ENCODE peak calls at places on chromosomes 7 and 10, in eight cellular contexts. One of them, this sample, is unnamed.

GRCh38 chr7:74561898-74562613 is 95.5 kb upstream of the GTF2I start:
- DNase-seq in GM06990: no peak
- DNase-seq in dorsolateral prefrontal cortex: no peak
- DNase-seq in stomach: no peak
- DNase-seq in esophagus muscularis mucosa: no peak
- DNase-seq in CD4-positive, alpha-beta memory T cell: no peak
- DNase-seq in upper lobe of right lung: no peak
- DNase-seq in SK-N-SH: no peak
- DNase-seq in this sample: no peak

GRCh38 chr10:77186936-77187335 is 450.7 kb downstream of the KCNMA1 start:
- DNase-seq in stomach: no peak
- DNase-seq in dorsolateral prefrontal cortex: no peak
- DNase-seq in esophagus muscularis mucosa: no peak
- DNase-seq in upper lobe of right lung: no peak
- DNase-seq in CD4-positive, alpha-beta memory T cell: no peak
- DNase-seq in GM06990: no peak
- DNase-seq in SK-N-SH: no peak
- DNase-seq in this sample: no peak

GRCh38 chr7:53237344-53237913 is 202.0 kb downstream of the POM121L12 start:
- DNase-seq in dorsolateral prefrontal cortex: no peak
- DNase-seq in upper lobe of right lung: no peak
- DNase-seq in esophagus muscularis mucosa: no peak
- DNase-seq in stomach: no peak
- DNase-seq in SK-N-SH: no peak
- DNase-seq in CD4-positive, alpha-beta memory T cell: no peak
- DNase-seq in GM06990: no peak
- DNase-seq in this sample: no peak

GRCh38 chr10:112230325-112230988 is 46.9 kb upstream of the GPAM start:
- DNase-seq in dorsolateral prefrontal cortex: no peak
- DNase-seq in SK-N-SH: no peak
- DNase-seq in upper lobe of right lung: no peak
- DNase-seq in stomach: no peak
- DNase-seq in esophagus muscularis mucosa: no peak
- DNase-seq in CD4-positive, alpha-beta memory T cell: no peak
- DNase-seq in GM06990: no peak
- DNase-seq in this sample: no peak

GRCh38 chr10:132589681-132590080 is 52.1 kb downstream of the INPP5A start:
- DNase-seq in dorsolateral prefrontal cortex: no peak
- DNase-seq in stomach: no peak
- DNase-seq in SK-N-SH: no peak
- DNase-seq in upper lobe of right lung: no peak
- DNase-seq in GM06990: no peak
- DNase-seq in CD4-positive, alpha-beta memory T cell: no peak
- DNase-seq in esophagus muscularis mucosa: no peak
- DNase-seq in this sample: peak; percentile 40

GRCh38 chr10:59877191-59877671 is 29.1 kb downstream of the CCDC6 start:
- DNase-seq in upper lobe of right lung: no peak
- DNase-seq in dorsolateral prefrontal cortex: no peak
- DNase-seq in GM06990: no peak
- DNase-seq in CD4-positive, alpha-beta memory T cell: no peak
- DNase-seq in stomach: no peak
- DNase-seq in SK-N-SH: no peak
- DNase-seq in esophagus muscularis mucosa: peak; percentile 14
- DNase-seq in this sample: no peak

GRCh38 chr10:3433131-3433530 is 260.5 kb upstream of the PITRM1 start:
- DNase-seq in esophagus muscularis mucosa: no peak
- DNase-seq in CD4-positive, alpha-beta memory T cell: no peak
- DNase-seq in SK-N-SH: no peak
- DNase-seq in GM06990: no peak
- DNase-seq in upper lobe of right lung: no peak
- DNase-seq in stomach: no peak
- DNase-seq in dorsolateral prefrontal cortex: no peak
- DNase-seq in this sample: no peak

GRCh38 chr10:110005716-110006115 is 2.1 kb upstream of the ADD3 start:
- DNase-seq in dorsolateral prefrontal cortex: peak; percentile 61
- DNase-seq in CD4-positive, alpha-beta memory T cell: no peak
- DNase-seq in esophagus muscularis mucosa: no peak
- DNase-seq in upper lobe of right lung: no peak
- DNase-seq in stomach: peak; percentile 39
- DNase-seq in SK-N-SH: peak; percentile 10
- DNase-seq in GM06990: no peak
- DNase-seq in this sample: no peak

GRCh38 chr10:61869772-61870520 is 31.6 kb upstream of the ARID5B start:
- DNase-seq in dorsolateral prefrontal cortex: no peak
- DNase-seq in upper lobe of right lung: no peak
- DNase-seq in CD4-positive, alpha-beta memory T cell: no peak
- DNase-seq in GM06990: no peak
- DNase-seq in stomach: no peak
- DNase-seq in SK-N-SH: no peak
- DNase-seq in esophagus muscularis mucosa: no peak
- DNase-seq in this sample: no peak

GRCh38 chr7:93043393-93043985 is 74.3 kb downstream of the SAMD9 start:
- DNase-seq in CD4-positive, alpha-beta memory T cell: no peak
- DNase-seq in stomach: no peak
- DNase-seq in GM06990: no peak
- DNase-seq in dorsolateral prefrontal cortex: no peak
- DNase-seq in esophagus muscularis mucosa: no peak
- DNase-seq in upper lobe of right lung: no peak
- DNase-seq in SK-N-SH: peak; percentile 80
- DNase-seq in this sample: peak; percentile 82

GRCh38 chr10:63710703-63711102 is 189.5 kb downstream of the REEP3 start:
- DNase-seq in dorsolateral prefrontal cortex: no peak
- DNase-seq in SK-N-SH: no peak
- DNase-seq in GM06990: no peak
- DNase-seq in upper lobe of right lung: no peak
- DNase-seq in stomach: no peak
- DNase-seq in CD4-positive, alpha-beta memory T cell: no peak
- DNase-seq in esophagus muscularis mucosa: no peak
- DNase-seq in this sample: no peak

GRCh38 chr7:40483630-40484029 is 348.8 kb downstream of the SUGCT start:
- DNase-seq in esophagus muscularis mucosa: no peak
- DNase-seq in dorsolateral prefrontal cortex: no peak
- DNase-seq in GM06990: no peak
- DNase-seq in stomach: no peak
- DNase-seq in CD4-positive, alpha-beta memory T cell: no peak
- DNase-seq in SK-N-SH: no peak
- DNase-seq in upper lobe of right lung: no peak
- DNase-seq in this sample: no peak

GRCh38 chr10:58352956-58353610 is 18.3 kb downstream of the UBE2D1 start:
- DNase-seq in SK-N-SH: no peak
- DNase-seq in CD4-positive, alpha-beta memory T cell: no peak
- DNase-seq in GM06990: no peak
- DNase-seq in dorsolateral prefrontal cortex: no peak
- DNase-seq in upper lobe of right lung: no peak
- DNase-seq in esophagus muscularis mucosa: no peak
- DNase-seq in stomach: no peak
- DNase-seq in this sample: no peak

GRCh38 chr7:30519122-30519521 is 14.5 kb upstream of the GGCT start:
- DNase-seq in dorsolateral prefrontal cortex: no peak
- DNase-seq in stomach: no peak
- DNase-seq in upper lobe of right lung: no peak
- DNase-seq in esophagus muscularis mucosa: no peak
- DNase-seq in GM06990: no peak
- DNase-seq in CD4-positive, alpha-beta memory T cell: no peak
- DNase-seq in SK-N-SH: no peak
- DNase-seq in this sample: no peak

GRCh38 chr7:30524545-30524944 is 19.9 kb upstream of the GGCT start:
- DNase-seq in esophagus muscularis mucosa: no peak
- DNase-seq in SK-N-SH: no peak
- DNase-seq in stomach: no peak
- DNase-seq in CD4-positive, alpha-beta memory T cell: no peak
- DNase-seq in dorsolateral prefrontal cortex: no peak
- DNase-seq in GM06990: no peak
- DNase-seq in upper lobe of right lung: no peak
- DNase-seq in this sample: no peak

GRCh38 chr7:30521532-30521931 is 16.9 kb upstream of the GGCT start:
- DNase-seq in stomach: no peak
- DNase-seq in CD4-positive, alpha-beta memory T cell: no peak
- DNase-seq in GM06990: no peak
- DNase-seq in upper lobe of right lung: no peak
- DNase-seq in dorsolateral prefrontal cortex: no peak
- DNase-seq in esophagus muscularis mucosa: no peak
- DNase-seq in SK-N-SH: no peak
- DNase-seq in this sample: no peak

GRCh38 chr7:30523466-30523865 is 18.8 kb upstream of the GGCT start:
- DNase-seq in GM06990: no peak
- DNase-seq in esophagus muscularis mucosa: no peak
- DNase-seq in upper lobe of right lung: no peak
- DNase-seq in CD4-positive, alpha-beta memory T cell: no peak
- DNase-seq in stomach: no peak
- DNase-seq in SK-N-SH: no peak
- DNase-seq in dorsolateral prefrontal cortex: no peak
- DNase-seq in this sample: no peak

GRCh38 chr7:30522163-30522562 is 17.5 kb upstream of the GGCT start:
- DNase-seq in stomach: no peak
- DNase-seq in upper lobe of right lung: no peak
- DNase-seq in GM06990: no peak
- DNase-seq in SK-N-SH: no peak
- DNase-seq in esophagus muscularis mucosa: no peak
- DNase-seq in dorsolateral prefrontal cortex: no peak
- DNase-seq in CD4-positive, alpha-beta memory T cell: no peak
- DNase-seq in this sample: no peak
- H3K27me3 ChIP-seq in stomach: no peaks in the 10 kb centered on the region
- H3K27me3 ChIP-seq in upper lobe of right lung: no peaks in the 10 kb centered on the region
- H3K27me3 ChIP-seq in GM06990: no peaks in the 10 kb centered on the region
- H3K27me3 ChIP-seq in SK-N-SH: no peaks in the 10 kb centered on the region
- H3K27me3 ChIP-seq in esophagus muscularis mucosa: no peaks in the 10 kb centered on the region
- H3K27me3 ChIP-seq in dorsolateral prefrontal cortex: no peaks in the 10 kb centered on the region
- H3K27me3 ChIP-seq in CD4-positive, alpha-beta memory T cell: no peaks in the 10 kb centered on the region
- H3K27me3 ChIP-seq in this sample: no peaks in the 10 kb centered on the region

GRCh38 chr10:65394898-65395297 is 1530.9 kb upstream of the LRRTM3 start:
- DNase-seq in stomach: no peak
- DNase-seq in dorsolateral prefrontal cortex: no peak
- DNase-seq in esophagus muscularis mucosa: no peak
- DNase-seq in CD4-positive, alpha-beta memory T cell: no peak
- DNase-seq in upper lobe of right lung: no peak
- DNase-seq in SK-N-SH: no peak
- DNase-seq in GM06990: no peak
- DNase-seq in this sample: no peak
- H3K4me3 ChIP-seq in stomach: no peak overlapping the region
- H3K4me3 ChIP-seq in dorsolateral prefrontal cortex: no peak overlapping the region
- H3K4me3 ChIP-seq in esophagus muscularis mucosa: no peak overlapping the region
- H3K4me3 ChIP-seq in CD4-positive, alpha-beta memory T cell: no peak overlapping the region
- H3K4me3 ChIP-seq in upper lobe of right lung: no peak overlapping the region
- H3K4me3 ChIP-seq in SK-N-SH: no peak overlapping the region
- H3K4me3 ChIP-seq in GM06990: no peak overlapping the region
- H3K4me3 ChIP-seq in this sample: no peak overlapping the region

DNA sequence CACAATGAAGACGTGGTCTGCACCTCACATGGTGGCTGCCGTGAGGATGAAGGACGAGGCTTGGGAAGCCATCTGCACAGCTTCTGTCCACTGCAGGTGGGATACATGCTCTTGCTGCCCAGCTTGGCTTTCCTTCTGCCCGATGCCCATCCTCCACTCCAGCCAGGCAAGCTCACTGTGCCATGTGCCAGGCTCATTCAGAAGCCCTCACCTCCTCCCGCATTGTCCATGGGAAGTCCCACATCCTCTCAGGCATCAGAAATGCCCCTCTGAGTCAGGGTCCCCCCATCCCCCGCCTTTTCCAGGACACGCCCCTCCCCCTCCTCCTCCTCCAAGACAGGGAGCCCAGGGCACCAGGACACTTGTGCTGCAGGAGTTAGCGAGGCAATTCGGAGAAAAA is 4.6 kb upstream of the NOM1 start:
- DNase-seq in CD4-positive, alpha-beta memory T cell: no peak
- DNase-seq in stomach: no peak
- DNase-seq in esophagus muscularis mucosa: no peak
- DNase-seq in SK-N-SH: no peak
- DNase-seq in GM06990: no peak
- DNase-seq in dorsolateral prefrontal cortex: no peak
- DNase-seq in upper lobe of right lung: no peak
- DNase-seq in this sample: peak; percentile 77
- H3K27me3 ChIP-seq in CD4-positive, alpha-beta memory T cell: peaks cover 3% of the 10 kb centered on the region
- H3K27me3 ChIP-seq in stomach: peaks cover 48% of the 10 kb centered on the region
- H3K27me3 ChIP-seq in esophagus muscularis mucosa: no peaks in the 10 kb centered on the region
- H3K27me3 ChIP-seq in SK-N-SH: peaks cover 7% of the 10 kb centered on the region
- H3K27me3 ChIP-seq in GM06990: peaks cover 5% of the 10 kb centered on the region
- H3K27me3 ChIP-seq in dorsolateral prefrontal cortex: peaks cover 6% of the 10 kb centered on the region
- H3K27me3 ChIP-seq in upper lobe of right lung: peaks cover 18% of the 10 kb centered on the region
- H3K27me3 ChIP-seq in this sample: peaks cover 7% of the 10 kb centered on the region

DNA sequence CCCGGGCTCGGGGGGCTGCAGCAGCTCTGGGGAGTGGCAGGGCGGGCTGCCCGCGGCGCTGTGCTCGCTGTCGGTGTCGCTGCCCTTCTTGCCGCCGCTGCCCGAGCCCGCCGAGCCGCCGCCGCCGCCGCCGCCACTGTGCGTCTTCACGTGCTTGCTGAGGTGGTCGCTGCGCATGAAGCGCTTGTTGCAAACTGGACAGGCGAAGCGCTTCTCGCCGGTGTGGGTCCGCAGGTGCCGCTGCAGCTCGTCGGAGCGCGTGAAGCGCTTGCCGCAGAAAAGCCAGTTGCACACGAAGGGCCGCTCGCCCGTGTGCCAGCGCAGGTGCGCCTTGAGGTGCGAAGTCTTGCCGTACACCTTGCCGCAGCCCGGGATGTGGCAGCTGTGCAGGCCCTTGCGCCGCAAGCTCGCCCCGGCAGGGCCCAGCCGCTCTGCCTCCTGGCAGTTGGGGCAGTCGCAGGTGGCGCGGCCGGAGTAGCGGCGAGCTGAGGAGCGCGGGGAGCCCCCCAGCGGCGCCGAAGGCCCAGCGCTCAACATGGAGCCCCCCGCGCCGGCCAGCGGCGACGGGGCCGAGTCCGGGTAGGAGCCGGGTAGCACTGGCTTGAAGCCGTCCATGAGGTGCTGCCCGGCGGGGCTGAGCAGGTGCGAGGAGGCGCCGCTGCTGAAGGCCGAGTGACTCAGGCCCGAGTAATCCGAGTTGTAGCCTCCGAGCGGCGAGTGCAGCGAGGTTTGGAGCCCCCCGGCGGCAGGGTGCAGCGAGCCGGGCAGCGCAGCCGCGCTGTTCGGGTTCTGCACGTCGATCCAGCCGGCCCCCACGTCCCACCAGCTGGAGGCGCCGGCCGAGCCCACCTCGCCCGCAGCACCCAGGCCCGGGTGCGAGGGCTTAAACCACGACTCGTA is 2.1 kb downstream of the SP8 start:
- DNase-seq in stomach: no peak
- DNase-seq in SK-N-SH: peak; percentile 62
- DNase-seq in upper lobe of right lung: no peak
- DNase-seq in CD4-positive, alpha-beta memory T cell: no peak
- DNase-seq in dorsolateral prefrontal cortex: no peak
- DNase-seq in GM06990: no peak
- DNase-seq in esophagus muscularis mucosa: no peak
- DNase-seq in this sample: peak; percentile 85
- H3K4me3 ChIP-seq in stomach: peak overlapping the region; percentile 34
- H3K4me3 ChIP-seq in SK-N-SH: no peak overlapping the region
- H3K4me3 ChIP-seq in upper lobe of right lung: peak overlapping the region; percentile 15
- H3K4me3 ChIP-seq in CD4-positive, alpha-beta memory T cell: no peak overlapping the region
- H3K4me3 ChIP-seq in dorsolateral prefrontal cortex: peak overlapping the region; percentile 48
- H3K4me3 ChIP-seq in GM06990: no peak overlapping the region
- H3K4me3 ChIP-seq in esophagus muscularis mucosa: peak overlapping the region; percentile 41
- H3K4me3 ChIP-seq in this sample: peak overlapping the region; percentile 68

This sample was measured in H7.